ENCODE peak calls at places on chromosome 3, in seven cellular contexts. One of them, this sample, is unnamed.
A peak's percentile ranks its signal among the peaks of the same experiment; 100 is the strongest.

GRCh38 chr3:196498297-196498696 is 5.3 kb downstream of the RNF168 start:
- DNase-seq in Caki2: no peak
- DNase-seq in iris pigment epithelial cell: no peak
- DNase-seq in HCEC 1CT: no peak
- DNase-seq in H54: no peak
- DNase-seq in GM18507: no peak
- DNase-seq in endothelial cell: no peak
- DNase-seq in this sample: no peak

GRCh38 chr3:191239439-191240035 is 40.5 kb downstream of the OSTN start:
- DNase-seq in Caki2: no peak
- DNase-seq in iris pigment epithelial cell: no peak
- DNase-seq in HCEC 1CT: no peak
- DNase-seq in H54: no peak
- DNase-seq in GM18507: no peak
- DNase-seq in endothelial cell: no peak
- DNase-seq in this sample: no peak

GRCh38 chr3:185335799-185336198 is 27.1 kb upstream of the MAP3K13 start:
- DNase-seq in Caki2: peak; percentile 65
- DNase-seq in iris pigment epithelial cell: peak; percentile 73
- DNase-seq in HCEC 1CT: peak; percentile 67
- DNase-seq in H54: peak; percentile 54
- DNase-seq in GM18507: no peak
- DNase-seq in endothelial cell: no peak
- DNase-seq in this sample: no peak

GRCh38 chr3:192812736-192813383 is 85.5 kb upstream of the FGF12 start:
- DNase-seq in Caki2: peak; percentile 37
- DNase-seq in iris pigment epithelial cell: peak; percentile 70
- DNase-seq in HCEC 1CT: peak; percentile 48
- DNase-seq in H54: no peak
- DNase-seq in GM18507: no peak
- DNase-seq in endothelial cell: peak; percentile 59
- DNase-seq in this sample: peak; percentile 19

GRCh38 chr3:32593903-32594525 is 23.4 kb upstream of the DYNC1LI1 start:
- DNase-seq in Caki2: no peak
- DNase-seq in iris pigment epithelial cell: peak; percentile 69
- DNase-seq in HCEC 1CT: peak; percentile 24
- DNase-seq in H54: no peak
- DNase-seq in GM18507: no peak
- DNase-seq in endothelial cell: no peak
- DNase-seq in this sample: no peak

GRCh38 chr3:142296507-142296906 is 71.1 kb upstream of the GK5 start:
- DNase-seq in Caki2: no peak
- DNase-seq in iris pigment epithelial cell: no peak
- DNase-seq in HCEC 1CT: no peak
- DNase-seq in H54: no peak
- DNase-seq in GM18507: no peak
- DNase-seq in endothelial cell: no peak
- DNase-seq in this sample: no peak

GRCh38 chr3:174951023-174951422 is 91.9 kb downstream of the NAALADL2 start:
- DNase-seq in Caki2: peak; percentile 68
- DNase-seq in iris pigment epithelial cell: peak; percentile 92
- DNase-seq in HCEC 1CT: peak; percentile 88
- DNase-seq in H54: peak; percentile 5
- DNase-seq in GM18507: no peak
- DNase-seq in endothelial cell: no peak
- DNase-seq in this sample: no peak

GRCh38 chr3:71090207-71090606 is 493.3 kb downstream of the FOXP1 start:
- DNase-seq in Caki2: no peak
- DNase-seq in iris pigment epithelial cell: no peak
- DNase-seq in HCEC 1CT: no peak
- DNase-seq in H54: no peak
- DNase-seq in GM18507: no peak
- DNase-seq in endothelial cell: no peak
- DNase-seq in this sample: no peak

GRCh38 chr3:190614466-190615384 is 100.8 kb downstream of the IL1RAP start:
- DNase-seq in Caki2: no peak
- DNase-seq in iris pigment epithelial cell: peak; percentile 26
- DNase-seq in HCEC 1CT: no peak
- DNase-seq in H54: no peak
- DNase-seq in GM18507: no peak
- DNase-seq in endothelial cell: no peak
- DNase-seq in this sample: no peak

GRCh38 chr3:185763347-185764010 is 61.4 kb downstream of the IGF2BP2 start:
- DNase-seq in Caki2: no peak
- DNase-seq in iris pigment epithelial cell: peak; percentile 61
- DNase-seq in HCEC 1CT: no peak
- DNase-seq in H54: no peak
- DNase-seq in GM18507: no peak
- DNase-seq in endothelial cell: no peak
- DNase-seq in this sample: no peak

GRCh38 chr3:45479627-45480026 is 91.3 kb downstream of the LARS2 start:
- DNase-seq in Caki2: no peak
- DNase-seq in iris pigment epithelial cell: peak; percentile 91
- DNase-seq in HCEC 1CT: peak; percentile 83
- DNase-seq in H54: peak; percentile 24
- DNase-seq in GM18507: no peak
- DNase-seq in endothelial cell: no peak
- DNase-seq in this sample: no peak

GRCh38 chr3:13325892-13326443 is 94.2 kb downstream of the NUP210 start:
- DNase-seq in Caki2: no peak
- DNase-seq in iris pigment epithelial cell: no peak
- DNase-seq in HCEC 1CT: no peak
- DNase-seq in H54: no peak
- DNase-seq in GM18507: no peak
- DNase-seq in endothelial cell: no peak
- DNase-seq in this sample: no peak

GRCh38 chr3:61564405-61565059 is 3.2 kb downstream of the PTPRG start:
- DNase-seq in Caki2: no peak
- DNase-seq in iris pigment epithelial cell: peak; percentile 69
- DNase-seq in HCEC 1CT: peak; percentile 68
- DNase-seq in H54: peak; percentile 70
- DNase-seq in GM18507: no peak
- DNase-seq in endothelial cell: peak; percentile 93
- DNase-seq in this sample: peak; percentile 21

GRCh38 chr3:164024786-164025185 is 1053.5 kb downstream of the SI start:
- DNase-seq in Caki2: no peak
- DNase-seq in iris pigment epithelial cell: no peak
- DNase-seq in HCEC 1CT: no peak
- DNase-seq in H54: no peak
- DNase-seq in GM18507: no peak
- DNase-seq in endothelial cell: no peak
- DNase-seq in this sample: no peak